ENCODE peak calls at places on chromosomes 11 and 22, in four cellular contexts. J is stimulated activated CD4-positive, alpha-beta T cell treated with anti-CD3 and anti-CD28 coated beads, Interleukin-15, amount 100 ng/mL, for 48 hours; Y is AG10803; Q is amniotic stem cell. C is an unnamed sample.

GRCh38 chr11:73270089-73270854 is 1.9 kb upstream of the P2RY6 start:
- DNase-seq in J (no peak), Y (no peak), Q (no peak), C (no peak)

GRCh38 chr11:68817554-68817953 is 24.2 kb downstream of the CPT1A start:
- DNase-seq in J (no peak), Y (no peak), Q (no peak), C (no peak)

GRCh38 chr11:96338910-96339703 is 3.9 kb downstream of the MAML2 start:
- DNase-seq in J (no peak), Y (peak; percentile 43), Q (no peak), C (no peak)

GRCh38 chr22:40525250-40525884 is 111.2 kb downstream of the MRTFA start:
- DNase-seq in J (peak; percentile 49), Y (peak; percentile 40), Q (no peak), C (no peak)

GRCh38 chr11:27965559-27965958 is 142.4 kb downstream of the KIF18A start:
- DNase-seq in J (no peak), Y (no peak), Q (no peak), C (no peak)

GRCh38 chr22:20131593-20131855 is at the start of gene ZDHHC8:
- DNase-seq in J (no peak), Y (peak; percentile 21), Q (no peak), C (peak; percentile 56)

GRCh38 chr22:33090836-33091235 is 32.7 kb upstream of the SYN3 start:
- DNase-seq in J (no peak), Y (no peak), Q (no peak), C (no peak)

GRCh38 chr11:86447763-86448480 is 73.2 kb downstream of the CCDC81 start:
- DNase-seq in J (peak; percentile 15), Y (no peak), Q (no peak), C (no peak)

GRCh38 chr11:11217555-11218286 is 135.3 kb downstream of the CSNK2A3 start:
- DNase-seq in J (no peak), Y (no peak), Q (no peak), C (no peak)

GRCh38 chr11:85602551-85603218 is 24.5 kb downstream of the DLG2 start:
- DNase-seq in J (no peak), Y (no peak), Q (no peak), C (no peak)

GRCh38 chr11:58575377-58576020 is at the start of gene LPXN:
- DNase-seq in J (no peak), Y (peak; percentile 83), Q (no peak), C (peak; percentile 44)

GRCh38 chr11:18312012-18312411 is 9.9 kb downstream of the HPS5 start:
- DNase-seq in J (no peak), Y (peak; percentile 78), Q (no peak), C (peak; percentile 43)

GRCh38 chr11:6229911-6230310 is 4.5 kb downstream of the FHIP1B start:
- DNase-seq in J (no peak), Y (no peak), Q (no peak), C (no peak)

GRCh38 chr11:112253605-112254242 is 6.9 kb downstream of the PLET1 start:
- DNase-seq in J (no peak), Y (no peak), Q (no peak), C (no peak)

GRCh38 chr11:68043029-68043348 is 4.2 kb downstream of the TCIRG1 start:
- DNase-seq in J (no peak), Y (no peak), Q (no peak), C (no peak)

GRCh38 chr11:129864811-129865210 is 30.6 kb downstream of the NFRKB start:
- DNase-seq in J (no peak), Y (no peak), Q (no peak), C (no peak)

GRCh38 chr11:19666951-19667350 is 45.7 kb upstream of the NAV2 start:
- DNase-seq in J (no peak), Y (no peak), Q (no peak), C (no peak)